ENCODE peak calls at places on chromosomes 1 and 21, in eight cellular contexts. One of them, this sample, is unnamed.

GRCh38 chr21:32096411-32096810 is 182.4 kb downstream of the MIS18A start:
- DNase-seq in lower leg skin: no peak
- DNase-seq in IMR-90: no peak
- DNase-seq in H1: peak
- DNase-seq in ovary: no peak
- DNase-seq in breast epithelium: no peak
- DNase-seq in tibial nerve: no peak
- DNase-seq in heart left ventricle: no peak
- DNase-seq in this sample: no peak

GRCh38 chr21:45496968-45497845 is 45.0 kb downstream of the SLC19A1 start:
- DNase-seq in lower leg skin: no peak
- DNase-seq in IMR-90: no peak
- DNase-seq in H1: no peak
- DNase-seq in ovary: peak
- DNase-seq in breast epithelium: no peak
- DNase-seq in tibial nerve: no peak
- DNase-seq in heart left ventricle: peak
- DNase-seq in this sample: peak

GRCh38 chr21:44880762-44881585 is 7.5 kb upstream of the PTTG1IP start:
- DNase-seq in lower leg skin: no peak
- DNase-seq in IMR-90: peak
- DNase-seq in H1: no peak
- DNase-seq in ovary: no peak
- DNase-seq in breast epithelium: no peak
- DNase-seq in tibial nerve: no peak
- DNase-seq in heart left ventricle: no peak
- DNase-seq in this sample: no peak

GRCh38 chr1:84635261-84635848 is 54.9 kb downstream of the SSX2IP start:
- DNase-seq in lower leg skin: no peak
- DNase-seq in IMR-90: no peak
- DNase-seq in H1: no peak
- DNase-seq in ovary: no peak
- DNase-seq in breast epithelium: no peak
- DNase-seq in tibial nerve: no peak
- DNase-seq in heart left ventricle: no peak
- DNase-seq in this sample: no peak

GRCh38 chr1:11704691-11705475 is 13.4 kb downstream of the DRAXIN start:
- DNase-seq in lower leg skin: no peak
- DNase-seq in IMR-90: no peak
- DNase-seq in H1: no peak
- DNase-seq in ovary: no peak
- DNase-seq in breast epithelium: no peak
- DNase-seq in tibial nerve: no peak
- DNase-seq in heart left ventricle: no peak
- DNase-seq in this sample: no peak

GRCh38 chr1:98920441-98921110 is 84.1 kb downstream of the PLPPR5 start:
- DNase-seq in lower leg skin: no peak
- DNase-seq in IMR-90: peak
- DNase-seq in H1: no peak
- DNase-seq in ovary: no peak
- DNase-seq in breast epithelium: no peak
- DNase-seq in tibial nerve: no peak
- DNase-seq in heart left ventricle: no peak
- DNase-seq in this sample: no peak

GRCh38 chr1:34590211-34590623 is 164.6 kb upstream of the GJB5 start:
- DNase-seq in lower leg skin: no peak
- DNase-seq in IMR-90: no peak
- DNase-seq in H1: peak
- DNase-seq in ovary: no peak
- DNase-seq in breast epithelium: no peak
- DNase-seq in tibial nerve: no peak
- DNase-seq in heart left ventricle: no peak
- DNase-seq in this sample: no peak

GRCh38 chr1:32989160-32989894 is 24.7 kb upstream of the RNF19B start:
- DNase-seq in lower leg skin: peak
- DNase-seq in IMR-90: peak
- DNase-seq in H1: no peak
- DNase-seq in ovary: peak
- DNase-seq in breast epithelium: peak
- DNase-seq in tibial nerve: peak
- DNase-seq in heart left ventricle: peak
- DNase-seq in this sample: peak

GRCh38 chr21:46352913-46353312 is 29.0 kb downstream of the PCNT start:
- DNase-seq in lower leg skin: no peak
- DNase-seq in IMR-90: no peak
- DNase-seq in H1: no peak
- DNase-seq in ovary: no peak
- DNase-seq in breast epithelium: no peak
- DNase-seq in tibial nerve: no peak
- DNase-seq in heart left ventricle: no peak
- DNase-seq in this sample: no peak

GRCh38 chr1:111542187-111542586 is 38.8 kb upstream of the ADORA3 start:
- DNase-seq in lower leg skin: no peak
- DNase-seq in IMR-90: no peak
- DNase-seq in H1: no peak
- DNase-seq in ovary: no peak
- DNase-seq in breast epithelium: no peak
- DNase-seq in tibial nerve: no peak
- DNase-seq in heart left ventricle: no peak
- DNase-seq in this sample: no peak

GRCh38 chr1:59409525-59409924 is 112.6 kb downstream of the FGGY start:
- DNase-seq in lower leg skin: no peak
- DNase-seq in IMR-90: no peak
- DNase-seq in H1: no peak
- DNase-seq in ovary: no peak
- DNase-seq in breast epithelium: no peak
- DNase-seq in tibial nerve: no peak
- DNase-seq in heart left ventricle: no peak
- DNase-seq in this sample: no peak

GRCh38 chr1:22031214-22031962 is 21.1 kb upstream of the CDC42 start:
- DNase-seq in lower leg skin: no peak
- DNase-seq in IMR-90: no peak
- DNase-seq in H1: no peak
- DNase-seq in ovary: no peak
- DNase-seq in breast epithelium: peak
- DNase-seq in tibial nerve: no peak
- DNase-seq in heart left ventricle: peak
- DNase-seq in this sample: no peak

GRCh38 chr1:23916209-23917131 is 3.3 kb upstream of the CNR2 start:
- DNase-seq in lower leg skin: peak
- DNase-seq in IMR-90: peak
- DNase-seq in H1: peak
- DNase-seq in ovary: peak
- DNase-seq in breast epithelium: peak
- DNase-seq in tibial nerve: no peak
- DNase-seq in heart left ventricle: peak
- DNase-seq in this sample: peak

GRCh38 chr1:93681549-93682412 is at the start of gene BCAR3:
- DNase-seq in lower leg skin: no peak
- DNase-seq in IMR-90: peak
- DNase-seq in H1: peak
- DNase-seq in ovary: peak
- DNase-seq in breast epithelium: peak
- DNase-seq in tibial nerve: peak
- DNase-seq in heart left ventricle: peak
- DNase-seq in this sample: peak

GRCh38 chr21:44450402-44450801 is 4.9 kb upstream of the LRRC3 start:
- DNase-seq in lower leg skin: no peak
- DNase-seq in IMR-90: no peak
- DNase-seq in H1: no peak
- DNase-seq in ovary: no peak
- DNase-seq in breast epithelium: no peak
- DNase-seq in tibial nerve: no peak
- DNase-seq in heart left ventricle: peak
- DNase-seq in this sample: no peak

GRCh38 chr1:215710340-215710971 is 143.4 kb downstream of the KCTD3 start:
- DNase-seq in lower leg skin: no peak
- DNase-seq in IMR-90: peak
- DNase-seq in H1: peak
- DNase-seq in ovary: no peak
- DNase-seq in breast epithelium: no peak
- DNase-seq in tibial nerve: no peak
- DNase-seq in heart left ventricle: no peak
- DNase-seq in this sample: no peak

DNA sequence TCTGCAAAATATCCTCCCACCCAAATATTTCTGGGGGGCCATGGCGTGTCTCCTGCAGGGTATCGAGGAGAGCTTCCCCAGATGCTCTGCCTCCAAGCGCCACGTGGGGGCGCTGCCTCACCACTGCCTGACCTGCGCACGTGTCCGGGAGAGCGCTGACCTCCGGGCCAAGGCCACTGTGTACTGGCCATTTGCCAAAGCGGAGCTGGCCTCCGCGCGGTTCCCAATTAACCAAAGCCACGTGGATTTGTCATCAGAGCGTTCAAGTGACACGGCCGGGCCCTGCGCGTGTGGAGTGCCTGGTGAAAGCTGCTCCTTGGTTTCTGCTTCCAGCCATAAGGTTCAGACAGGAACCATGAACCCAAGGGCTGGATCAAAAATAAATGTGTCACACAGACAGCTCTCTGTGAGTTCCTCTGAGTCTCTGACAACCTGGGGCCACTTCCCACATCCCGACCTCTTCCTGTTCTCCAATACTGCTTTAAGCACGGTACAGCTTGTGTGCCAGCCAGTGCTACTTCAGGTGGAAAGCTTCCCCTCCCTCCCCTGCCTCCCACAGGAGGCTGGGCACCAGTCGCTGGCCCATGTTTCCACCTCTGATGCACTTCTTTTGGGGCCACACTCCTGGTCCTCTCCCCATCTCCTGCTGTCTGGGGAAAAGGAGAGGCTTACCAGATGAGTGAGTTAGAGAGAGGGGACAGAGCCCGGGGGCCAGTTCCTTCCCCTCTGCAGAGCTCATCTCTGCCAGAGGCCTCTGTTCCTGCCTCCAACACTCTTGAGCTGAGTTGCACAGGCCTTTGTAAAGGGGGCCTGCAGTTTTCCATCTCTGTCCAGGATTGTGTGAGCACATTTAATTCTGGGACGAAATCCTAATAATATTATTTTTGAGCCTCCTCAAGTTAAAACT is 26.1 kb downstream of the ZP4 start:
- DNase-seq in lower leg skin: peak
- DNase-seq in IMR-90: no peak
- DNase-seq in H1: peak
- DNase-seq in ovary: peak
- DNase-seq in breast epithelium: no peak
- DNase-seq in tibial nerve: no peak
- DNase-seq in heart left ventricle: peak
- DNase-seq in this sample: peak
- TF ChIP-seq POLR2A in lower leg skin: no peak
- TF ChIP-seq POLR2A in IMR-90: no peak
- TF ChIP-seq POLR2A in H1: no peak
- TF ChIP-seq POLR2A in ovary: no peak
- TF ChIP-seq POLR2A in breast epithelium: no peak
- TF ChIP-seq POLR2A in tibial nerve: no peak
- TF ChIP-seq POLR2A in heart left ventricle: no peak
- TF ChIP-seq POLR2A in this sample: no peak

GRCh38 chr1:92326681-92327080 is 27.8 kb downstream of the RPAP2 start:
- DNase-seq in lower leg skin: no peak
- DNase-seq in IMR-90: no peak
- DNase-seq in H1: no peak
- DNase-seq in ovary: no peak
- DNase-seq in breast epithelium: no peak
- DNase-seq in tibial nerve: no peak
- DNase-seq in heart left ventricle: no peak
- DNase-seq in this sample: no peak
- TF ChIP-seq CTCF in lower leg skin: no peak
- TF ChIP-seq CTCF in IMR-90: no peak
- TF ChIP-seq CTCF in H1: no peak
- TF ChIP-seq CTCF in ovary: no peak
- TF ChIP-seq CTCF in breast epithelium: no peak
- TF ChIP-seq CTCF in tibial nerve: no peak
- TF ChIP-seq CTCF in heart left ventricle: no peak
- TF ChIP-seq CTCF in this sample: no peak

GRCh38 chr1:167553136-167554027 is at the start of gene CREG1:
- DNase-seq in lower leg skin: peak
- DNase-seq in IMR-90: peak
- DNase-seq in H1: peak
- DNase-seq in ovary: peak
- DNase-seq in breast epithelium: peak
- DNase-seq in tibial nerve: peak
- DNase-seq in heart left ventricle: peak
- DNase-seq in this sample: peak
- TF ChIP-seq POLR2A in lower leg skin: peak
- TF ChIP-seq POLR2A in IMR-90: no peak
- TF ChIP-seq POLR2A in H1: peak
- TF ChIP-seq POLR2A in ovary: peak
- TF ChIP-seq POLR2A in breast epithelium: no peak
- TF ChIP-seq POLR2A in tibial nerve: peak
- TF ChIP-seq POLR2A in heart left ventricle: peak
- TF ChIP-seq POLR2A in this sample: peak

GRCh38 chr1:234478481-234479309 is at the start of gene TARBP1:
- DNase-seq in lower leg skin: no peak
- DNase-seq in IMR-90: peak
- DNase-seq in H1: peak
- DNase-seq in ovary: peak
- DNase-seq in breast epithelium: peak
- DNase-seq in tibial nerve: no peak
- DNase-seq in heart left ventricle: peak
- DNase-seq in this sample: peak
- TF ChIP-seq CTCF in lower leg skin: no peak
- TF ChIP-seq CTCF in IMR-90: peak
- TF ChIP-seq CTCF in H1: no peak
- TF ChIP-seq CTCF in ovary: no peak
- TF ChIP-seq CTCF in breast epithelium: no peak
- TF ChIP-seq CTCF in tibial nerve: no peak
- TF ChIP-seq CTCF in heart left ventricle: no peak
- TF ChIP-seq CTCF in this sample: peak

GRCh38 chr1:201982923-201983805 is 716 bp downstream of the RNPEP start:
- DNase-seq in lower leg skin: peak
- DNase-seq in IMR-90: peak
- DNase-seq in H1: no peak
- DNase-seq in ovary: peak
- DNase-seq in breast epithelium: peak
- DNase-seq in tibial nerve: peak
- DNase-seq in heart left ventricle: peak
- DNase-seq in this sample: peak

GRCh38 chr1:201985355-201985754 is 2.9 kb downstream of the RNPEP start:
- DNase-seq in lower leg skin: no peak
- DNase-seq in IMR-90: no peak
- DNase-seq in H1: no peak
- DNase-seq in ovary: no peak
- DNase-seq in breast epithelium: no peak
- DNase-seq in tibial nerve: no peak
- DNase-seq in heart left ventricle: no peak
- DNase-seq in this sample: peak

GRCh38 chr1:201984446-201984845 is 2.0 kb downstream of the RNPEP start:
- DNase-seq in lower leg skin: no peak
- DNase-seq in IMR-90: no peak
- DNase-seq in H1: no peak
- DNase-seq in ovary: no peak
- DNase-seq in breast epithelium: no peak
- DNase-seq in tibial nerve: no peak
- DNase-seq in heart left ventricle: no peak
- DNase-seq in this sample: no peak

GRCh38 chr1:201982082-201982922 is at the start of gene RNPEP:
- DNase-seq in lower leg skin: peak
- DNase-seq in IMR-90: peak
- DNase-seq in H1: no peak
- DNase-seq in ovary: peak
- DNase-seq in breast epithelium: peak
- DNase-seq in tibial nerve: peak
- DNase-seq in heart left ventricle: peak
- DNase-seq in this sample: peak
- TF ChIP-seq POLR2A in lower leg skin: no peak
- TF ChIP-seq POLR2A in IMR-90: peak
- TF ChIP-seq POLR2A in H1: peak
- TF ChIP-seq POLR2A in ovary: peak
- TF ChIP-seq POLR2A in breast epithelium: no peak
- TF ChIP-seq POLR2A in tibial nerve: peak
- TF ChIP-seq POLR2A in heart left ventricle: peak
- TF ChIP-seq POLR2A in this sample: peak

GRCh38 chr1:54953846-54954245 is 26.6 kb upstream of the TMEM61 start:
- DNase-seq in lower leg skin: no peak
- DNase-seq in IMR-90: no peak
- DNase-seq in H1: no peak
- DNase-seq in ovary: no peak
- DNase-seq in breast epithelium: no peak
- DNase-seq in tibial nerve: no peak
- DNase-seq in heart left ventricle: no peak
- DNase-seq in this sample: no peak
- TF ChIP-seq CTCF in lower leg skin: no peak
- TF ChIP-seq CTCF in IMR-90: no peak
- TF ChIP-seq CTCF in H1: no peak
- TF ChIP-seq CTCF in ovary: no peak
- TF ChIP-seq CTCF in breast epithelium: no peak
- TF ChIP-seq CTCF in tibial nerve: no peak
- TF ChIP-seq CTCF in heart left ventricle: no peak
- TF ChIP-seq CTCF in this sample: no peak

This sample was measured in uterus.